ENCODE peak calls at places on chromosomes 7 and 10, in ten cellular contexts. E is endothelial cell; V is CD8-positive, alpha-beta T cell; Y is activated T-helper 9 cell treated with anti-CD3 and anti-CD28 coated beads, Interleukin-2, amount 50 U/mL, for 16 hours; I is COLO829; A is amniotic epithelial cell; Q is Kasumi-1; F is HFFc6; S is fibroblast of pulmonary artery; Z is HCT116. H is an unnamed sample.

GRCh38 chr10:75546004-75546403 is 114.6 kb downstream of the LRMDA start:
- DNase-seq in E (no peak), V (no peak), Y (no peak), I (no peak), A (no peak), Q (no peak), F (no peak), S (peak; percentile 20), Z (no peak), H (no peak)

GRCh38 chr10:117342638-117343037 is 32.6 kb downstream of the PDZD8 start:
- DNase-seq in E (no peak), V (no peak), Y (no peak), I (peak; percentile 11), A (peak; percentile 76), Q (no peak), F (peak; percentile 70), S (peak; percentile 82), Z (no peak), H (no peak)

GRCh38 chr7:98091061-98091460 is 15.6 kb upstream of the LMTK2 start:
- DNase-seq in E (no peak), V (no peak), Y (no peak), I (no peak), A (peak; percentile 3), Q (no peak), F (no peak), S (peak; percentile 11), Z (no peak), H (no peak)

GRCh38 chr10:17138450-17139062 is 8.9 kb upstream of the CUBN start:
- DNase-seq in E (no peak), V (no peak), Y (no peak), I (peak; percentile 61), A (no peak), Q (no peak), F (no peak), S (no peak), Z (no peak), H (no peak)

GRCh38 chr10:124003481-124004371 is 89.7 kb downstream of the CHST15 start:
- DNase-seq in E (no peak), V (no peak), Y (no peak), I (no peak), A (no peak), Q (no peak), F (no peak), S (no peak), Z (no peak), H (no peak)

GRCh38 chr7:135238112-135238744 is 4.6 kb downstream of the STRA8 start:
- DNase-seq in E (no peak), V (no peak), Y (no peak), I (no peak), A (no peak), Q (peak; percentile 16), F (no peak), S (no peak), Z (peak; percentile 44), H (no peak)

GRCh38 chr7:87110778-87111177 is 41.5 kb upstream of the DMTF1 start:
- DNase-seq in E (no peak), V (no peak), Y (no peak), I (peak; percentile 18), A (peak; percentile 92), Q (no peak), F (no peak), S (peak; percentile 70), Z (no peak), H (no peak)

GRCh38 chr7:90645784-90646183 is 49.7 kb downstream of the CDK14 start:
- DNase-seq in E (no peak), V (no peak), Y (no peak), I (no peak), A (peak; percentile 21), Q (no peak), F (no peak), S (peak; percentile 44), Z (no peak), H (no peak)

GRCh38 chr7:4707980-4708411 is 25.9 kb downstream of the FOXK1 start:
- DNase-seq in E (no peak), V (no peak), Y (no peak), I (no peak), A (no peak), Q (no peak), F (no peak), S (no peak), Z (no peak), H (no peak)

GRCh38 chr10:49257159-49257558 is 41.8 kb upstream of the C10orf71 start:
- DNase-seq in E (no peak), V (no peak), Y (no peak), I (no peak), A (no peak), Q (peak; percentile 90), F (no peak), S (no peak), Z (no peak), H (no peak)

GRCh38 chr7:43758029-43758860 is at the start of gene BLVRA:
- DNase-seq in E (peak; percentile 55), V (peak; percentile 61), Y (peak; percentile 58), I (peak; percentile 57), A (peak; percentile 35), Q (no peak), F (no peak), S (peak; percentile 42), Z (no peak), H (peak; percentile 76)

GRCh38 chr10:43227911-43228782 is 38.7 kb downstream of the RASGEF1A start:
- DNase-seq in E (peak; percentile 2), V (no peak), Y (no peak), I (no peak), A (no peak), Q (no peak), F (no peak), S (no peak), Z (no peak), H (peak; percentile 7)

GRCh38 chr10:96395931-96396877 is 37.4 kb upstream of the OPALIN start:
- DNase-seq in E (peak; percentile 64), V (peak; percentile 57), Y (peak; percentile 36), I (peak; percentile 61), A (peak; percentile 56), Q (peak; percentile 78), F (peak; percentile 52), S (peak; percentile 81), Z (peak; percentile 21), H (peak; percentile 61)

GRCh38 chr10:10796061-10796773 is 221.5 kb upstream of the CELF2 start:
- DNase-seq in E (no peak), V (no peak), Y (no peak), I (no peak), A (peak; percentile 86), Q (no peak), F (no peak), S (peak; percentile 73), Z (no peak), H (no peak)

GRCh38 chr7:151291206-151291605 is 42.7 kb upstream of the SMARCD3 start:
- DNase-seq in E (no peak), V (no peak), Y (no peak), I (no peak), A (no peak), Q (no peak), F (no peak), S (no peak), Z (no peak), H (no peak)

GRCh38 chr10:117137911-117138642 is at the start of gene VAX1:
- DNase-seq in E (peak; percentile 52), V (no peak), Y (no peak), I (no peak), A (no peak), Q (no peak), F (no peak), S (no peak), Z (no peak), H (no peak)

GRCh38 chr10:79381804-79382221 is 34.5 kb downstream of the PPIF start:
- DNase-seq in E (no peak), V (no peak), Y (no peak), I (no peak), A (peak; percentile 78), Q (no peak), F (peak; percentile 79), S (peak; percentile 86), Z (no peak), H (peak; percentile 64)

GRCh38 chr7:43431020-43431595 is 151.8 kb upstream of the STK17A start:
- DNase-seq in E (no peak), V (no peak), Y (no peak), I (peak; percentile 35), A (peak; percentile 60), Q (no peak), F (peak; percentile 22), S (peak; percentile 10), Z (no peak), H (no peak)

GRCh38 chr7:112149734-112150133 is 56.5 kb downstream of the DOCK4 start:
- DNase-seq in E (no peak), V (no peak), Y (no peak), I (no peak), A (no peak), Q (no peak), F (no peak), S (no peak), Z (no peak), H (no peak)

GRCh38 chr10:30556189-30556588 is 73.4 kb downstream of the LYZL2 start:
- DNase-seq in E (no peak), V (no peak), Y (no peak), I (no peak), A (peak; percentile 40), Q (no peak), F (no peak), S (peak; percentile 36), Z (no peak), H (no peak)

GRCh38 chr10:87092861-87093460 is 1.7 kb downstream of the GLUD1 start:
- DNase-seq in E (no peak), V (no peak), Y (no peak), I (no peak), A (no peak), Q (peak; percentile 39), F (peak; percentile 41), S (peak; percentile 39), Z (no peak), H (no peak)

GRCh38 chr10:25338271-25338670 is 163.5 kb downstream of the GPR158 start:
- DNase-seq in E (no peak), V (no peak), Y (no peak), I (no peak), A (no peak), Q (no peak), F (no peak), S (no peak), Z (no peak), H (no peak)